ENCODE peak calls at places on chromosomes 1 and 21, in ten cellular contexts. K is IMR-90, X is psoas muscle, H is astrocyte of the spinal cord, F is fibroblast of pulmonary artery, V is endodermal cell, R is lower leg skin, O is BE2C, S is lung, I is WERI-Rb-1. J is an unnamed sample.

GRCh38 chr1:147723691-147724323 is 36.6 kb downstream of the GJA5 start:
- DNase-seq in K (no peak), X (no peak), H (no peak), F (peak), V (peak), R (no peak), O (peak), S (peak), I (peak), J (peak)

GRCh38 chr1:238341395-238341794 is 450.7 kb upstream of the ZP4 start:
- DNase-seq in K (no peak), X (no peak), H (no peak), F (no peak), V (no peak), R (no peak), O (no peak), S (no peak), I (no peak), J (no peak)

GRCh38 chr21:33901421-33902288 is 13.9 kb downstream of the ATP5PO start:
- DNase-seq in K (peak), X (no peak), H (peak), F (peak), V (peak), R (no peak), O (peak), S (no peak), I (peak), J (peak)

GRCh38 chr1:232968396-232968795 is 18.0 kb downstream of the NTPCR start:
- DNase-seq in K (no peak), X (no peak), H (no peak), F (no peak), V (no peak), R (no peak), O (no peak), S (no peak), I (peak), J (no peak)

GRCh38 chr1:207282049-207282448 is 39.4 kb upstream of the CD55 start:
- DNase-seq in K (peak), X (no peak), H (peak), F (peak), V (no peak), R (no peak), O (no peak), S (no peak), I (no peak), J (peak)

GRCh38 chr1:220974431-220974830 is 95.2 kb downstream of the HLX start:
- DNase-seq in K (no peak), X (no peak), H (no peak), F (no peak), V (no peak), R (no peak), O (no peak), S (no peak), I (no peak), J (no peak)

GRCh38 chr1:162633327-162633762 is 1.1 kb downstream of the DDR2 start:
- DNase-seq in K (peak), X (no peak), H (peak), F (peak), V (no peak), R (no peak), O (peak), S (no peak), I (no peak), J (peak)

GRCh38 chr1:111448482-111448917 is 556 bp downstream of the WDR77 start:
- DNase-seq in K (peak), X (no peak), H (no peak), F (no peak), V (no peak), R (no peak), O (no peak), S (peak), I (no peak), J (peak)

GRCh38 chr21:38661296-38662223 is 144.2 kb upstream of the ETS2 start:
- DNase-seq in K (peak), X (peak), H (peak), F (peak), V (peak), R (no peak), O (no peak), S (no peak), I (peak), J (no peak)

GRCh38 chr1:65165269-65166002 is 17.4 kb downstream of the AK4 start:
- DNase-seq in K (no peak), X (no peak), H (no peak), F (no peak), V (peak), R (no peak), O (no peak), S (no peak), I (no peak), J (no peak)

GRCh38 chr1:50427818-50428779 is 4.9 kb upstream of the DMRTA2 start:
- DNase-seq in K (no peak), X (no peak), H (no peak), F (no peak), V (peak), R (no peak), O (no peak), S (no peak), I (no peak), J (no peak)

GRCh38 chr1:176051902-176052518 is 155.1 kb downstream of the COP1 start:
- DNase-seq in K (peak), X (no peak), H (no peak), F (peak), V (no peak), R (no peak), O (no peak), S (no peak), I (no peak), J (peak)

GRCh38 chr1:113153116-113153803 is 80.3 kb downstream of the LRIG2 start:
- DNase-seq in K (no peak), X (no peak), H (no peak), F (peak), V (no peak), R (no peak), O (peak), S (no peak), I (no peak), J (no peak)

GRCh38 chr1:228031276-228031995 is 24.6 kb downstream of the WNT3A start:
- DNase-seq in K (no peak), X (no peak), H (no peak), F (no peak), V (peak), R (no peak), O (no peak), S (no peak), I (no peak), J (no peak)

GRCh38 chr1:234608720-234609527 is 1.1 kb downstream of the IRF2BP2 start:
- DNase-seq in K (no peak), X (peak), H (peak), F (peak), V (peak), R (no peak), O (peak), S (no peak), I (no peak), J (no peak)

GRCh38 chr1:30331415-30332065 is 391.8 kb downstream of the MATN1 start:
- DNase-seq in K (no peak), X (no peak), H (no peak), F (no peak), V (peak), R (no peak), O (no peak), S (peak), I (no peak), J (no peak)

GRCh38 chr1:102842606-102843005 is 265.7 kb downstream of the COL11A1 start:
- DNase-seq in K (no peak), X (no peak), H (no peak), F (no peak), V (no peak), R (no peak), O (no peak), S (no peak), I (no peak), J (no peak)

GRCh38 chr21:33069994-33070811 is at the start of gene OLIG1:
- DNase-seq in K (peak), X (peak), H (peak), F (peak), V (peak), R (no peak), O (no peak), S (peak), I (peak), J (peak)

GRCh38 chr21:31142600-31142999 is 104.3 kb upstream of the KRTAP19-8 start:
- DNase-seq in K (no peak), X (no peak), H (no peak), F (no peak), V (peak), R (no peak), O (peak), S (no peak), I (no peak), J (no peak)

GRCh38 chr1:95226781-95227660 is 7.0 kb upstream of the RWDD3 start:
- DNase-seq in K (no peak), X (no peak), H (no peak), F (peak), V (no peak), R (no peak), O (no peak), S (no peak), I (no peak), J (no peak)

GRCh38 chr1:45243476-45244343 is 37.3 kb upstream of the ZSWIM5 start:
- DNase-seq in K (no peak), X (no peak), H (no peak), F (no peak), V (no peak), R (no peak), O (no peak), S (no peak), I (no peak), J (peak)

GRCh38 chr1:166601650-166602049 is 237.6 kb upstream of the POGK start:
- DNase-seq in K (no peak), X (no peak), H (no peak), F (no peak), V (no peak), R (no peak), O (no peak), S (no peak), I (peak), J (no peak)

GRCh38 chr1:171666114-171666769 is 13.8 kb upstream of the MYOC start:
- DNase-seq in K (no peak), X (no peak), H (no peak), F (no peak), V (no peak), R (no peak), O (no peak), S (no peak), I (no peak), J (no peak)

GRCh38 chr21:20802201-20802600 is 196.0 kb upstream of the NCAM2 start:
- DNase-seq in K (no peak), X (no peak), H (no peak), F (no peak), V (no peak), R (no peak), O (peak), S (no peak), I (no peak), J (no peak)

GRCh38 chr1:147167361-147167760 is 4.9 kb downstream of the PRKAB2 start:
- DNase-seq in K (peak), X (no peak), H (peak), F (peak), V (no peak), R (no peak), O (no peak), S (no peak), I (no peak), J (peak)

GRCh38 chr1:208235356-208235982 is 8.7 kb downstream of the PLXNA2 start:
- DNase-seq in K (no peak), X (no peak), H (no peak), F (no peak), V (peak), R (no peak), O (no peak), S (no peak), I (peak), J (no peak)

DNA sequence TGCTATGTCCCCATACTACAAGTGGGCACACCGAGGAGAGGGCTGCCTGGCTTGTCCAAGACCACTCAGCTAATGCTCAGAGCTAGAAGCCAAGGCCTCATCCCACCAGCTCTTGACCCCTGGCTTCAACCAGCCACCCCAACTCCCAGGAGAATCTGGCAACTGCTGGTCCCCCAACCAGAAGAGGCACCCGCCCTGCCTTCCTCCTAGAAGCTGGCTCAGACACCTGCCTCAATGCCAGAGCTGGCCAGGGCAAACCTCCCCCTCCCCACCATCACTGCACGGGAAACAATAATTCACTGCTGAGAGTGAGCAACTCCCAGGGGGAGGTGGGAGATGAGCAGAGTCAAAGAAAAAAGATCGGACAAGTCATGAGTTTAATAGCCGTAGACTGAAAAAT is 3.4 kb downstream of the CHD5 start:
- DNase-seq in K (no peak), X (no peak), H (no peak), F (no peak), V (no peak), R (no peak), O (no peak), S (no peak), I (no peak), J (no peak)
- TF ChIP-seq CTCF in K (no peak), X (no peak), H (no peak), F (no peak), V (no peak), R (no peak), O (no peak), S (no peak), I (no peak), J (no peak)

GRCh38 chr1:61869691-61870109 is 127.4 kb downstream of the PATJ start:
- DNase-seq in K (no peak), X (no peak), H (no peak), F (no peak), V (peak), R (no peak), O (no peak), S (no peak), I (no peak), J (no peak)
- H3K4me3 ChIP-seq in K (no peak), X (no peak), H (no peak), F (no peak), V (no peak), R (no peak), O (no peak), S (no peak), I (no peak), J (no peak)

GRCh38 chr1:28792644-28793121 is 19.3 kb upstream of the OPRD1 start:
- DNase-seq in K (no peak), X (no peak), H (no peak), F (no peak), V (peak), R (no peak), O (no peak), S (no peak), I (no peak), J (no peak)
- TF ChIP-seq CTCF in K (no peak), X (no peak), H (no peak), F (no peak), V (peak), R (no peak), O (peak), S (no peak), I (no peak), J (no peak)

DNA sequence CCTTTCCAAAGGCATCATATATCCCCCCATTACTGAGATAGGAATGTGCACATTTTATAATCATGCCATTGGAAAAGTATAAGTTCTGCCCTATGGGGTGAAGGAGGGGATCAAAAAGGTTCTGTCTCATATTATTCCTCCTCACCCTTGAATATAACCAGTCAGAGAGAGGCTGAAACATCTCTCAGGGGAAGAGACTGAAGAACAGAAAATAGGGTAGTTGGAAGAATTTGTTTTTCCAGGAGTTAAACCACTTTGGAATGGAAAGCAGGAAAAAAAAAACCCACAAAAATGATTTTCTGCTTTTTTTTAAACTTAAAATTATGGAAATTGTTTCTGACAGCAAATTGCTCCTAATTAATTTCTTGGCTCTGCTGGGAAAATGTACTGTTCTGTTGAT is 52.8 kb upstream of the BEND5 start:
- DNase-seq in K (no peak), X (no peak), H (no peak), F (no peak), V (no peak), R (no peak), O (no peak), S (no peak), I (no peak), J (no peak)
- H3K4me3 ChIP-seq in K (no peak), X (no peak), H (no peak), F (no peak), V (no peak), R (no peak), O (no peak), S (no peak), I (no peak), J (no peak)

DNA sequence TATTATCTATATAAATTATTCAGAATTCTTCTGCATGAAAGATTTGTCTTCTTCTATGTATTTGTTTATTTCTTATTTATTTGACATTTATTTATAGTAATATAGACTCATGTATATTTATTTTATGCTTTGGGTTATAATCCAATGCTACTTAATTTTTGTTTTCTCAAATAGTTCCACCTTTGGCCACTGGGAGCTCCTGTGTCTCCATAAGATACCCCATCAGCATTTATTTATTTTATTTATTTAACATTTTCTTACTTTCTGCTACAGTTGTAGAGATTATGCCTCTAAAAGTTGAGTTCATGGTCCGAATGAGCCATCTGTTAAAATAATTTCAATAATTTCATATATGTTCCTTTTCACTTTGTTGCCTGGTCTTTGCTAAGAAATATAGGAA is 289.4 kb downstream of the ADGRL2 start:
- DNase-seq in K (no peak), X (no peak), H (peak), F (peak), V (no peak), R (no peak), O (no peak), S (no peak), I (no peak), J (peak)
- TF ChIP-seq CTCF in K (peak), X (no peak), H (peak), F (peak), V (peak), R (no peak), O (peak), S (no peak), I (no peak), J (peak)

DNA sequence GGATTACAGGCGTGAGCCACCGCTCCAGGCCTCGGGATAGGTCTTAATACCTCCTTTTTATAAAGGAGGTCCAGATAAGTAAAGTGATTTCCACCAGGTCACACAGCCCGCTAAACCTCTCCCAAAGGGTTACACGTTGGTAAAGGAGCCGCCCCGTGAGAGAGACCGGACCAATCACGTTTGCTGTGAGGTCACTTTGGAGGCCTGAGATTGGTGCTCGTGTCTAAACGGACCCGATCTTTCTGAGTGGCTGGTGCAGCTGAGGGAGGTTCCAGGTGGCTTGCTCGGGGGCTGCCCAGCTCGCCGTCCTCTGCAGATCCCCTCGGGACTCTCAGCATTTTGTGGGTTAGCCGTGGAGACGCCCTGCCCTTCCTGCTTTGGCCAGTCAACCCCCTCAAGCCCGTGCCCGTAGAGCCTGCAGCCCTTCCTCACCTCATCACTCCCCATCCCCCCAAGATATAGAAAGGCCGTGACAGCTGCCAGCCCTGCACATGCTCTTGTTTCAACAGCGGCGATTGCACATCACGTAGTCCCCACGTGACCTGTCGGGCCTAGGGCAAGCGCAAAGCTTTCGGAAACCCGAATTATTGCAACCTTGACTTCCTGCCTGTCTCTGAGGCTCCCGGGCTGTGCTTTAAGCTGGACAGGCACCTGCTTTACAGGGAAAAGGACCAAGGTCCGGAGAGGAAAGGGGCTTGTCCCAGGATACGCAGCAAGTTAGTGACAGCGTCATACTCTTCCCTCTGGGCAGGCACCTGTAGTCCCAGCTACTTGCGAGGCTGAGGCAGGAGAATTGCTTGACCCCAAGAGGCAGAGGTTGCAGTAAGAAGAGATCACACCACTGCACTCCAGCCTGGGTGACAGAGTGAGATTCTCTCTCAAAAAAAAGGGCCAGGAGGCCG is 5.0 kb upstream of the COA7 start:
- DNase-seq in K (peak), X (peak), H (peak), F (peak), V (peak), R (peak), O (peak), S (peak), I (peak), J (peak)
- H3K4me3 ChIP-seq in K (peak), X (peak), H (peak), F (peak), V (peak), R (peak), O (peak), S (peak), I (no peak), J (peak)

J was measured in foreskin fibroblast.